ENCODE peak calls at places on chromosomes 13 and 19, in eight cellular contexts. W is heart left ventricle; T is neural progenitor cell; G is heart right ventricle; S is NT2/D1; X is CD8-positive, alpha-beta T cell; Y is ovary; D is Peyer's patch. E is an unnamed sample. For H3K27me3, the result is how much of the 10 kb centered on the place peaks cover.

GRCh38 chr13:102012299-102013293 is 389.3 kb downstream of the FGF14 start:
- DNase-seq in W (peak), D (no peak), S (no peak), G (peak), T (no peak), X (no peak), Y (no peak), E (no peak)

GRCh38 chr13:35965226-35965927 is 165.8 kb downstream of the DCLK1 start:
- DNase-seq in Y (no peak), D (no peak), G (no peak), S (no peak), T (no peak), W (no peak), X (no peak), E (no peak)

GRCh38 chr13:87536499-87536898 is 134.7 kb upstream of the SLITRK5 start:
- DNase-seq in W (no peak), Y (no peak), D (no peak), T (no peak), X (no peak), G (no peak), S (no peak), E (no peak)

GRCh38 chr13:73449258-73449657 is 390.5 kb downstream of the KLF5 start:
- DNase-seq in T (no peak), G (no peak), S (no peak), D (no peak), W (no peak), X (no peak), Y (no peak), E (no peak)

GRCh38 chr13:98749501-98749900 is 3.0 kb downstream of the SLC15A1 start:
- DNase-seq in X (no peak), G (no peak), Y (no peak), W (no peak), S (no peak), T (no peak), D (no peak), E (no peak)

GRCh38 chr19:6219592-6220290 is 60.0 kb downstream of the MLLT1 start:
- DNase-seq in T (no peak), X (no peak), D (no peak), S (no peak), W (no peak), Y (peak), G (no peak), E (no peak)

GRCh38 chr19:19064811-19065745 is 1.3 kb downstream of the SLC25A42 start:
- DNase-seq in X (peak), D (peak), G (no peak), S (no peak), Y (no peak), W (no peak), T (no peak), E (no peak)

GRCh38 chr19:53771133-53771532 is 53.0 kb downstream of the NLRP12 start:
- DNase-seq in Y (no peak), W (no peak), X (no peak), G (no peak), D (no peak), T (no peak), S (no peak), E (no peak)

GRCh38 chr19:49294401-49294800 is 30.6 kb downstream of the SLC6A16 start:
- DNase-seq in X (no peak), Y (no peak), S (no peak), T (no peak), W (no peak), D (no peak), G (no peak), E (no peak)

GRCh38 chr19:42313096-42313839 is at the start of gene TMEM145:
- DNase-seq in X (peak), Y (peak), T (peak), S (no peak), D (no peak), W (no peak), G (no peak), E (peak)

GRCh38 chr19:13176345-13176744 is 26.1 kb downstream of the IER2 start:
- DNase-seq in T (no peak), Y (no peak), W (no peak), G (no peak), D (no peak), X (no peak), S (no peak), E (no peak)

GRCh38 chr13:30702006-30702405 is 33.3 kb upstream of the ALOX5AP start:
- DNase-seq in W (no peak), D (no peak), S (no peak), T (no peak), G (no peak), Y (no peak), X (no peak), E (no peak)

GRCh38 chr19:18798384-18799352 is 7.6 kb upstream of the COMP start:
- DNase-seq in T (peak), W (no peak), Y (no peak), D (no peak), X (no peak), S (no peak), G (no peak), E (no peak)

GRCh38 chr13:87887459-87888123 is 216.4 kb downstream of the SLITRK5 start:
- DNase-seq in X (no peak), T (peak), G (no peak), Y (no peak), S (no peak), D (no peak), W (no peak), E (no peak)

GRCh38 chr13:31038834-31039552 is 106.5 kb downstream of the TEX26 start:
- DNase-seq in W (no peak), T (no peak), D (peak), S (no peak), G (no peak), X (no peak), Y (no peak), E (no peak)

GRCh38 chr19:16073481-16073880 is 2.8 kb upstream of the TPM4 start:
- DNase-seq in T (no peak), G (no peak), Y (no peak), D (no peak), W (no peak), X (no peak), S (no peak), E (no peak)

GRCh38 chr13:99911069-99911964 is 60.2 kb downstream of the ZIC5 start:
- DNase-seq in Y (no peak), D (no peak), X (no peak), W (no peak), T (no peak), G (no peak), S (no peak), E (no peak)

GRCh38 chr13:48749699-48750473 is 96.2 kb downstream of the CYSLTR2 start:
- DNase-seq in Y (peak), T (peak), W (peak), D (peak), G (peak), X (peak), S (no peak), E (peak)

GRCh38 chr19:48506138-48506733 is 5.4 kb downstream of the LMTK3 start:
- DNase-seq in D (no peak), T (peak), Y (no peak), G (no peak), S (no peak), W (no peak), X (no peak), E (no peak)

GRCh38 chr13:43405457-43405856 is 381.3 kb downstream of the ENOX1 start:
- DNase-seq in W (no peak), T (no peak), G (no peak), S (no peak), X (no peak), D (no peak), Y (no peak), E (no peak)

GRCh38 chr13:44147648-44148047 is 226.0 kb upstream of the SERP2 start:
- DNase-seq in Y (no peak), W (no peak), T (no peak), G (no peak), D (no peak), S (no peak), X (no peak), E (no peak)

GRCh38 chr19:35213678-35214632 is 14.6 kb downstream of the FAM187B start:
- DNase-seq in W (peak), D (peak), T (no peak), S (no peak), Y (peak), G (peak), X (peak), E (peak)

GRCh38 chr13:102401305-102401704 is 543 bp downstream of the FGF14 start:
- DNase-seq in G (no peak), S (no peak), Y (no peak), D (no peak), T (no peak), W (no peak), X (no peak), E (no peak)

GRCh38 chr13:85334187-85334586 is 465.0 kb downstream of the SLITRK6 start:
- DNase-seq in S (no peak), W (no peak), Y (no peak), D (no peak), G (no peak), T (no peak), X (no peak), E (no peak)

GRCh38 chr13:91372813-91373420 is 25.4 kb downstream of the MIR17HG start:
- DNase-seq in T (no peak), W (no peak), D (no peak), X (no peak), S (no peak), Y (no peak), G (no peak), E (no peak)

GRCh38 chr19:28504139-28504538 is 708.8 kb downstream of the UQCRFS1 start:
- DNase-seq in S (no peak), W (no peak), T (no peak), D (no peak), X (no peak), Y (no peak), G (no peak), E (no peak)

GRCh38 chr13:30864352-30865130 is 41.5 kb upstream of the MEDAG start:
- DNase-seq in S (no peak), Y (peak), T (peak), X (no peak), W (no peak), G (no peak), D (no peak), E (peak)

DNA sequence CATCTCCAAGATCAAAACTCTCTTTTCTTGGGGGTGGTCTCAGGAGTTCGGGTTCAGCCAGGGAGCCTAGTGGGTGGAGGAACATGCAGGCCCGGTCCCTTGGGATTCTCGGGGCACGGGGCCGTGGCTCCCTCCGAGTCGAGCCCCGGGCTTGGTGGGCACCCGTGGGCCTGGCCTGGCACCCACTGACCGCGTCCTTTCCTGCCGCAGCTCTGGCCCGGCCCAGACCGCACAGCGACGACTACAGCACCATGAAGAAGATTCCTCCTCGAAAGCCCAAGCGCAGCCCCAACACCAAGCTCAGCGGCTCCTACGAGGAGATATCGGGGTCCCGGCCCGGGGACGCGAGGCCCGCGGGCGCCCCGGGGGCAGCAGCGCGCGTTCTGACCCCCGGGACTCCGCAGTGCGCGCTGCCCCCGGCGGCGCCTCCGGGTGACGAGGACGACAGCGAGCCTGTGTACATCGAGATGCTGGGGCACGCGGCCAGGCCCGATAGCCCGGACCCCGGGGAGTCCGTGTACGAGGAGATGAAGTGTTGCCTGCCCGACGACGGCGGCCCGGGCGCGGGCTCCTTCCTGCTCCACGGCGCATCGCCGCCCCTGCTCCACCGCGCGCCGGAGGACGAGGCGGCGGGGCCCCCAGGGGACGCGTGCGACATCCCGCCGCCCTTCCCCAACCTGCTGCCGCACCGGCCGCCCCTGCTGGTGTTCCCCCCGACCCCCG is 510.8 kb downstream of the MYO16 start:
- DNase-seq in X (no peak), S (no peak), D (no peak), G (no peak), W (no peak), T (no peak), Y (no peak), E (no peak)
- H3K4me3 ChIP-seq in X (no peak), S (no peak), D (no peak), G (no peak), W (peak), T (no peak), Y (no peak), E (no peak)

DNA sequence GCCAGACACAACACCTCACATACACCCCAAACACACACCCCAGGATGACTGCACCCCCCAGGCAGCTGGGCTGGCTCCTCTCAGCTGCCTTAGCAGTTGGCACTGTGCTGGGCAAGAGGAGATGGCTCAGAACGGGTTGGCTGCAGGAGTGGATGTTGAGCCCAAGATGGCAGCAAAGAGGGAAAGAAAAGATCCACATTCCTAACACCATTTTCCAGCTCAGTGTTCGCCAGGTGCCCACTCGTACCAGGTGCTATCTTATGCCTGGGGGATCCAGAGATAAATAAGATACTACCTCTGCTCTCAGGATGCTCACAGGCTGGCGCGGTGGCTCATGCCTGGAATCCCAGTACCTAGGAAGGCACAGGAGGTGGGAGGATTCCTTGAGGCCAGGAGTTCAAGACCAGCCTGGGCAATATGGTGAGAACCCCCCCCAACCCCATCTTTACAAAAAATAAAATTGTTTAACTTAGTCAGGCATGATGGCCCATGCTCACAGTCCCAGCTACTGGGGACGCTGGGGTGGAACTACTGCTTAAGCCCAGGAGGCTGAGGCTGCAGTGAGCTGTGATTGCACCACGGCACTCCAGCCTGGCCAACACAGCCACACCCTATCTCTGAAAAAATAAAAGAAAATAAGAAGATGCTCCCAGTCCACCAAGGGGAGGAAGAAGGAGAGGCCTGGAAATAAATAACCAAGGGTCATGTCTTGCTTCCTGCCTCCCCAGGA is 89.7 kb upstream of the ZNF507 start:
- DNase-seq in D (no peak), X (no peak), W (no peak), G (no peak), Y (no peak), T (no peak), S (no peak), E (no peak)
- H3K27me3 ChIP-seq in D (under half), X (under half), W (under half), G (under half), Y (under half), T (under half), S (under half), E (under half)

DNA sequence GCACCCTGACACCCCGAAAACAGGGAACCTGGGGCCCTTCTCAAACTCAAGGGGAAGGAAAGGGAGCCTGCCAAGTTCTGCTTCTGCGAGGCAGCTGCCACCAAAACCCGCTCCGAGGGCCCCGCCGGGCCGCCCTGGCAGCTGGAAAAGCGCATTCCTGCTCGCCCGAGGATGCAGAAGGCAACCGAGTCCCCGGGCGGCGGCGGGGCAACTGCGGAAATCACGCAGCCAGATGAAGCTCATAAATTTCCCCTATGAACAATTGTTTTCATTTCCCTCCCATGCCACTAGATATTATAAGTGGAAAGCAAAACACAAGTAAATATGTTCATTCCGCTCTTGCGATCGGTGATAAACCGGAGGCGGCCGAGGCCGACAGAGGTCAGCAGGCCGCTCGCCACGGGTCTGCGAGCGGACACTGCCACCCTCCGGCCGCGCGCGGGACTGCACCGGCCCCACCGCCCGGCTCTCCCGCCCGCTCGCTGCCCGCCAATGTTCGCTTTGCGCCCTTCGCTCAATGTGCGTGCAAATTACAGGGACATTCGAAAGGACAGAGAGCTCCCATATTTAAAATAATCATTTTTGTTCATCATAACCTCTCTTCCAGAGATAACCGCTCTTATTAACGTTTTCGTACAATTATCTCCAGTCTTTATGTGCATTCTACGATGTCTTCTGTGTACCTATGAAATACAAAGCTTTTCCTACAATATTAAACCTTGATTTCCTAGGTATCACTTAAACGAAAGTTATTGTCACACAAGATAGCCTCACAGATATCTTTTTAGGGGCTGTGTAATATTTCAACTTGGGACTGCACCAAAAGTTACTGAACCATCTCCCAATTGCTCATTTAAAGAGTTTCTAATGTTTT is 120.8 kb upstream of the ZNF507 start:
- DNase-seq in X (peak), S (peak), W (peak), G (peak), D (peak), Y (peak), T (peak), E (peak)
- H3K4me3 ChIP-seq in X (peak), S (peak), W (peak), G (no peak), D (no peak), Y (no peak), T (peak), E (no peak)

GRCh38 chr19:39736088-39736487 is 1.7 kb downstream of the CLC start:
- DNase-seq in G (no peak), W (no peak), T (no peak), D (no peak), Y (no peak), X (no peak), S (no peak), E (no peak)
- H3K27me3 ChIP-seq in G (under half), W (under half), T (under half), D (under half), Y (under half), X (under half), S (under half), E (under half)

GRCh38 chr13:74667656-74668055 is 533.5 kb upstream of the KLF12 start:
- DNase-seq in D (no peak), G (no peak), X (no peak), Y (no peak), T (no peak), W (no peak), S (no peak), E (no peak)
- H3K4me3 ChIP-seq in D (no peak), G (no peak), X (no peak), Y (no peak), T (no peak), W (no peak), S (no peak), E (no peak)

GRCh38 chr13:24123761-24124160 is 36.8 kb upstream of the SPATA13 start:
- DNase-seq in Y (no peak), S (no peak), G (no peak), W (no peak), X (no peak), D (no peak), T (no peak), E (no peak)
- H3K27me3 ChIP-seq in Y (under half), S (under half), G (under half), W (under half), X (under half), D (under half), T (under half), E (under half)